ENCODE peak calls at places on chromosomes 12 and 14, in eight cellular contexts. V, W, E, R, A, H, I and M are unnamed samples.

GRCh38 chr12:123094349-123095073 is 56.4 kb downstream of the PITPNM2 start:
- DNase-seq in W (peak; percentile 88), R (peak; percentile 88), A (peak; percentile 96), H (no peak), E (no peak), I (peak; percentile 50), V (peak; percentile 91), M (no peak)

GRCh38 chr12:30422844-30423243 is 272.8 kb downstream of the IPO8 start:
- DNase-seq in H (no peak), W (no peak), V (no peak), I (no peak), E (no peak), A (no peak), R (no peak), M (no peak)

GRCh38 chr14:75306917-75307699 is 28.5 kb downstream of the FOS start:
- DNase-seq in R (peak; percentile 51), A (peak; percentile 57), V (no peak), H (no peak), W (peak; percentile 19), I (peak; percentile 55), E (peak; percentile 41), M (peak; percentile 86)

GRCh38 chr12:77685112-77685511 is 145.6 kb upstream of the NAV3 start:
- DNase-seq in V (peak; percentile 89), R (peak; percentile 90), A (peak; percentile 80), E (peak; percentile 8), H (peak; percentile 7), I (peak; percentile 1), W (peak; percentile 80), M (peak; percentile 76)

GRCh38 chr12:68189766-68190700 is 30.5 kb upstream of the IFNG start:
- DNase-seq in V (peak; percentile 10), I (no peak), E (no peak), W (peak; percentile 8), H (no peak), R (peak; percentile 70), A (peak; percentile 39), M (no peak)

GRCh38 chr12:30631710-30632109 is 64.0 kb downstream of the IPO8 start:
- DNase-seq in R (no peak), H (no peak), V (no peak), E (no peak), A (no peak), I (no peak), W (no peak), M (no peak)

GRCh38 chr14:97158102-97158501 is 360.9 kb downstream of the VRK1 start:
- DNase-seq in R (no peak), V (no peak), A (no peak), H (no peak), E (no peak), W (no peak), I (no peak), M (no peak)

GRCh38 chr14:82667006-82667405 is 1133.4 kb upstream of the SEL1L start:
- DNase-seq in E (no peak), H (no peak), R (no peak), A (no peak), I (no peak), W (no peak), V (peak; percentile 66), M (no peak)

GRCh38 chr14:89364316-89364715 is 52.7 kb downstream of the FOXN3 start:
- DNase-seq in H (no peak), E (no peak), I (no peak), V (no peak), A (no peak), W (no peak), R (no peak), M (no peak)

GRCh38 chr12:71195338-71195896 is 37.6 kb upstream of the TSPAN8 start:
- DNase-seq in W (no peak), A (peak; percentile 28), V (no peak), I (no peak), H (no peak), R (no peak), E (no peak), M (no peak)

GRCh38 chr12:50825372-50825838 is 17.3 kb upstream of the TMPRSS12 start:
- DNase-seq in E (peak; percentile 36), R (peak; percentile 86), A (peak; percentile 76), H (no peak), I (peak; percentile 65), W (peak; percentile 83), V (peak; percentile 89), M (peak; percentile 87)

GRCh38 chr12:132561784-132562156 is 48.6 kb downstream of the LRCOL1 start:
- DNase-seq in A (peak; percentile 46), E (peak; percentile 72), R (peak; percentile 34), W (no peak), I (peak; percentile 39), V (no peak), H (no peak), M (peak; percentile 77)

GRCh38 chr12:128802756-128803155 is 21.0 kb downstream of the SLC15A4 start:
- DNase-seq in V (no peak), R (no peak), W (no peak), I (no peak), A (no peak), H (no peak), E (no peak), M (no peak)

GRCh38 chr14:59321184-59321952 is 132.9 kb downstream of the DAAM1 start:
- DNase-seq in E (no peak), H (no peak), R (peak; percentile 69), I (no peak), A (peak; percentile 99), V (peak; percentile 64), W (peak; percentile 52), M (no peak)

GRCh38 chr12:67630373-67631088 is 18.0 kb upstream of the DYRK2 start:
- DNase-seq in E (peak; percentile 15), V (peak; percentile 3), H (peak; percentile 53), A (peak; percentile 2), R (no peak), W (no peak), I (peak; percentile 28), M (peak; percentile 61)

GRCh38 chr12:116284401-116284800 is 6.9 kb upstream of the MED13L start:
- DNase-seq in R (no peak), A (no peak), H (no peak), V (peak; percentile 37), E (no peak), I (no peak), W (no peak), M (no peak)

GRCh38 chr12:30197392-30198047 is 413.8 kb upstream of the TMTC1 start:
- DNase-seq in R (peak; percentile 64), H (no peak), V (peak; percentile 26), I (no peak), E (no peak), W (peak; percentile 43), A (peak; percentile 66), M (no peak)

GRCh38 chr12:101021911-101022388 is 188.1 kb downstream of the SLC5A8 start:
- DNase-seq in I (no peak), V (peak; percentile 87), H (no peak), E (no peak), W (peak; percentile 90), A (peak; percentile 77), R (peak; percentile 96), M (no peak)

DNA sequence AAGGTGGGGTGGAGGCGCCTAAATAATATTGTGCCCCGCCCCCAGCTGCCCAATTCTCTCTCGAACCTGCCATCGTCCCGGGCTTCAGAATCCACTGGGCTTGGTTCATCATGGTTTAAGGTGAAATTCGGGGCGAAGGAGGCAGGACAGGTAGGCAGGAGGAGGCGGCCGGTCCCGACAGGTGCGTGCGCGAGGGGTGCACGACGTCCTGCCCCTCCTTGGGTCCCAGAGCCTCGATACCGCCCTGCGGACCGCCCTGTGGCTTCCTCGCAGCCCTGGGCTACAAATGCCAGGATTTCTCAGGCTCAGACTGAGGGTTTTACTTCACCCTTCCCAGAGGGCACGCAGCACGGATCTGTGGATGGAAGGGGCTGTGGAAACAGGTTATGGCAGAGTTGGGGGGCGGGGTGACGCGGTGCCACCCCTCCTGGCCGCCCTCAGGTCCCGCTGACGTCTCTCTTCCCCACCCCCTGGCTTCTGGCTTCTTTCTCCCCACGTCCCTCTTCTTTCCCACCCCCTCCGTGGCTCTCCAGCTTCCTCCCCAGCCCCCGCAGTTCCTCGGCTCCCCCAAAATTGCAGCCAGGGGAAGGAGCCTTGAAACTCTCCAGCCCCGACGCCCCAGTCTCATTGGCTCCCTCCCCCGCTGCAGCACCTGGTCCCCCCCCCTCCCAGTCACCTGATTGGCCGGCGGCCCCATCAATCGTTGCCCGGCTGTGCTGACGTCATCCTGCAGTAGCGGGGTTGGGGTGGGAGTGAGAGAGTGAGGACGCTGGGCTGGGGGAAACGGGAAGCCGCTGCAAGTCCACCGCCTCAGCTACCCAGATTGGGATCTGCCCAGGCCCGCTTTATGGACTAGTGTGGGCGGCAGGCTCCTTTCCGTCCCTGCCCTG is at the start of gene CLSTN3:
- DNase-seq in W (peak; percentile 68), H (peak; percentile 48), A (peak; percentile 56), V (peak; percentile 81), E (peak; percentile 100), R (peak; percentile 72), I (peak; percentile 90), M (peak; percentile 94)
- H3K9ac ChIP-seq in W (peak within 1 kb of the TSS; percentile 91), H (peak within 1 kb of the TSS; percentile 72), A (peak within 1 kb of the TSS; percentile 37), V (peak within 1 kb of the TSS; percentile 41), E (peak within 1 kb of the TSS; percentile 51), R (peak within 1 kb of the TSS; percentile 16), I (peak within 1 kb of the TSS; percentile 91), M (peak within 1 kb of the TSS; percentile 78)

GRCh38 chr14:64755661-64756265 is 51.5 kb downstream of the PLEKHG3 start:
- DNase-seq in V (no peak), E (no peak), R (peak; percentile 51), A (peak; percentile 86), W (peak; percentile 21), I (no peak), H (no peak), M (no peak)
- H3K27ac ChIP-seq in V (no peak overlapping the region), E (no peak overlapping the region), R (no peak overlapping the region), A (peak overlapping the region; percentile 87), W (no peak overlapping the region), I (no peak overlapping the region), H (no peak overlapping the region), M (no peak overlapping the region)

GRCh38 chr14:67964391-67964812 is 144.8 kb downstream of the RAD51B start:
- DNase-seq in H (no peak), R (peak; percentile 66), A (peak; percentile 90), I (no peak), E (no peak), W (peak; percentile 40), V (peak; percentile 87), M (no peak)
- H3K9ac ChIP-seq in H (no peak overlapping the region), R (peak overlapping the region; percentile 57), A (peak overlapping the region; percentile 12), I (no peak overlapping the region), E (no peak overlapping the region), W (no peak overlapping the region), V (no peak overlapping the region), M (no peak overlapping the region)

DNA sequence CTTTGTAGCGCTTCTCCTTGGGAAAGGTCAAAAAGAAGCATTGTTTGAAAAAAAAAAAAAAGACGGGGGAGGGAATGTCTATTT is at the start of gene LMO3:
- DNase-seq in A (no peak), I (no peak), W (no peak), R (no peak), H (no peak), V (no peak), E (no peak), M (no peak)
- H3K27ac ChIP-seq in A (no peak within 1 kb of the TSS), I (no peak within 1 kb of the TSS), W (no peak within 1 kb of the TSS), R (no peak within 1 kb of the TSS), H (no peak within 1 kb of the TSS), V (no peak within 1 kb of the TSS), E (no peak within 1 kb of the TSS), M (no peak within 1 kb of the TSS)